ENCODE peak calls at places on chromosomes 5 and 9, in ten cellular contexts. N is mucosa of gallbladder; E is tibial nerve; L is thyroid gland; U is mammary epithelial cell; G is T-cell; Z is DMS153; C is omental fat pad; P is naive thymus-derived CD8-positive, alpha-beta T cell; D is stimulated activated CD4-positive, alpha-beta T cell treated with anti-CD3 and anti-CD28 coated beads, Interleukin-15, amount 100 ng/mL, for 1 hour. H is an unnamed sample.

GRCh38 chr5:61123145-61123544 is 39.1 kb downstream of the SMIM15 start:
- DNase-seq in Z (no peak), D (no peak), P (no peak), N (no peak), C (no peak), L (no peak), U (no peak), E (no peak), G (no peak), H (no peak)

GRCh38 chr5:135561266-135561665 is 17.5 kb downstream of the CXCL14 start:
- DNase-seq in N (no peak), D (no peak), Z (no peak), P (no peak), L (no peak), C (no peak), G (no peak), U (no peak), E (no peak), H (no peak)

GRCh38 chr5:4042311-4042710 is 446.7 kb downstream of the IRX1 start:
- DNase-seq in P (no peak), L (no peak), E (no peak), C (no peak), Z (no peak), G (no peak), N (no peak), D (no peak), U (no peak), H (no peak)

GRCh38 chr5:74206571-74207550 is 433.7 kb downstream of the ENC1 start:
- DNase-seq in U (peak; percentile 83), D (no peak), N (peak; percentile 35), E (peak; percentile 30), C (peak; percentile 36), L (peak; percentile 87), G (no peak), P (no peak), Z (peak; percentile 95), H (peak; percentile 30)

GRCh38 chr9:38091310-38092199 is 22.5 kb upstream of the SHB start:
- DNase-seq in E (no peak), U (no peak), P (no peak), D (no peak), L (no peak), N (no peak), C (no peak), G (no peak), Z (no peak), H (no peak)

GRCh38 chr5:65037845-65038815 is 269.4 kb downstream of the CWC27 start:
- DNase-seq in D (no peak), U (no peak), N (no peak), Z (no peak), P (peak; percentile 37), E (no peak), L (peak; percentile 13), G (no peak), C (no peak), H (no peak)

GRCh38 chr9:89886281-89886700 is 281.5 kb downstream of the GADD45G start:
- DNase-seq in Z (no peak), C (no peak), E (no peak), L (peak; percentile 64), U (no peak), D (no peak), P (no peak), G (no peak), N (peak; percentile 9), H (no peak)

GRCh38 chr5:157519579-157520253 is 55.9 kb downstream of the ADAM19 start:
- DNase-seq in Z (no peak), G (no peak), U (no peak), P (no peak), C (no peak), N (no peak), E (no peak), D (no peak), L (no peak), H (no peak)

GRCh38 chr5:139787568-139788293 is 7.9 kb upstream of the PSD2 start:
- DNase-seq in C (peak; percentile 94), D (peak; percentile 76), U (peak; percentile 69), Z (peak; percentile 4), G (peak; percentile 36), L (peak; percentile 92), P (peak; percentile 84), N (peak; percentile 89), E (peak; percentile 80), H (peak; percentile 70)

GRCh38 chr9:114930063-114930812 is at the start of gene TNFSF8:
- DNase-seq in Z (no peak), U (no peak), L (no peak), D (peak; percentile 45), E (no peak), N (peak; percentile 68), C (no peak), P (peak; percentile 83), G (peak; percentile 68), H (no peak)

GRCh38 chr5:157284458-157285212 is 18.7 kb downstream of the CYFIP2 start:
- DNase-seq in Z (no peak), C (no peak), N (no peak), G (no peak), L (no peak), U (no peak), P (no peak), E (no peak), D (no peak), H (no peak)

GRCh38 chr5:73373814-73374510 is 74.6 kb downstream of the FOXD1 start:
- DNase-seq in N (no peak), D (no peak), C (no peak), P (no peak), G (no peak), L (no peak), U (no peak), Z (no peak), E (no peak), H (no peak)

GRCh38 chr5:40428129-40428528 is 251.6 kb upstream of the PTGER4 start:
- DNase-seq in E (peak; percentile 31), D (no peak), G (no peak), Z (no peak), N (no peak), L (no peak), P (no peak), U (peak; percentile 70), C (no peak), H (no peak)

GRCh38 chr5:68949256-68949655 is 144.6 kb upstream of the SLC30A5 start:
- DNase-seq in Z (no peak), C (no peak), L (no peak), D (no peak), P (no peak), N (no peak), U (no peak), E (no peak), G (no peak), H (no peak)

H was measured in thoracic aorta.